ENCODE peak calls at places on chromosomes 13 and 19, in eight cellular contexts. X is Caki2; K is fibroblast of lung; Y is naive thymus-derived CD4-positive, alpha-beta T cell; V is EH; M is brain pericyte; B is activated T-cell treated with anti-CD3 and anti-CD28 coated beads for 1 hour; N is NCI-H1417. Z is an unnamed sample.
A peak's percentile ranks its signal among the peaks of the same experiment; 100 is the strongest.

GRCh38 chr13:34108396-34108795 is 290.4 kb downstream of the RFC3 start:
- DNase-seq in X (no peak), K (peak; percentile 58), Y (no peak), V (no peak), M (no peak), B (no peak), N (no peak), Z (no peak)

GRCh38 chr13:31947506-31947905 is 84.1 kb upstream of the FRY start:
- DNase-seq in X (peak; percentile 27), K (no peak), Y (no peak), V (peak; percentile 49), M (no peak), B (no peak), N (no peak), Z (no peak)

GRCh38 chr13:114005206-114005720 is 31.4 kb upstream of the C13orf46 start:
- DNase-seq in X (no peak), K (no peak), Y (no peak), V (no peak), M (no peak), B (no peak), N (no peak), Z (no peak)

GRCh38 chr19:49064768-49065611 is at the start of gene NTF4:
- DNase-seq in X (peak; percentile 44), K (peak; percentile 41), Y (no peak), V (peak; percentile 32), M (no peak), B (no peak), N (peak; percentile 9), Z (peak; percentile 6)

GRCh38 chr19:11530432-11530831 is 1.5 kb upstream of the ECSIT start:
- DNase-seq in X (peak; percentile 95), K (peak; percentile 82), Y (no peak), V (peak; percentile 44), M (peak; percentile 44), B (no peak), N (peak; percentile 87), Z (peak; percentile 97)

GRCh38 chr19:28543244-28543776 is 669.6 kb downstream of the UQCRFS1 start:
- DNase-seq in X (no peak), K (no peak), Y (no peak), V (no peak), M (no peak), B (no peak), N (no peak), Z (no peak)

GRCh38 chr13:30026093-30026492 is 175.7 kb upstream of the UBL3 start:
- DNase-seq in X (no peak), K (peak; percentile 91), Y (no peak), V (peak; percentile 94), M (no peak), B (no peak), N (no peak), Z (no peak)

GRCh38 chr19:53988981-53989380 is 2.5 kb upstream of the CACNG6 start:
- DNase-seq in X (no peak), K (no peak), Y (no peak), V (no peak), M (no peak), B (no peak), N (no peak), Z (no peak)

GRCh38 chr13:54591540-54591939 is 1562.9 kb downstream of the OLFM4 start:
- DNase-seq in X (no peak), K (no peak), Y (no peak), V (no peak), M (no peak), B (no peak), N (no peak), Z (no peak)

GRCh38 chr13:63435668-63436275 is 2020.1 kb upstream of the PCDH20 start:
- DNase-seq in X (peak; percentile 88), K (peak; percentile 100), Y (no peak), V (peak; percentile 100), M (peak; percentile 51), B (no peak), N (no peak), Z (peak; percentile 83)

GRCh38 chr19:18832331-18833140 is 777 bp downstream of the UPF1 start:
- DNase-seq in X (peak; percentile 37), K (no peak), Y (no peak), V (peak; percentile 42), M (no peak), B (no peak), N (peak; percentile 30), Z (no peak)

GRCh38 chr19:53649746-53650593 is 18.2 kb downstream of the DPRX start:
- DNase-seq in X (no peak), K (no peak), Y (no peak), V (no peak), M (no peak), B (no peak), N (no peak), Z (no peak)

GRCh38 chr13:100443998-100444328 is 144.6 kb downstream of the GGACT start:
- DNase-seq in X (no peak), K (peak; percentile 38), Y (no peak), V (peak; percentile 64), M (no peak), B (no peak), N (no peak), Z (no peak)

GRCh38 chr19:40326201-40326600 is 22.0 kb downstream of the C19orf47 start:
- DNase-seq in X (no peak), K (no peak), Y (no peak), V (no peak), M (no peak), B (no peak), N (no peak), Z (no peak)

GRCh38 chr13:18954254-18954653 is 227.4 kb downstream of the TUBA3C start:
- DNase-seq in X (no peak), K (no peak), Y (no peak), V (no peak), M (no peak), B (no peak), N (no peak), Z (no peak)

GRCh38 chr19:18495204-18495911 is 26.5 kb downstream of the ELL start:
- DNase-seq in X (no peak), K (no peak), Y (no peak), V (no peak), M (no peak), B (no peak), N (no peak), Z (no peak)

GRCh38 chr13:44159633-44160279 is 213.9 kb upstream of the SERP2 start:
- DNase-seq in X (no peak), K (peak; percentile 51), Y (no peak), V (no peak), M (no peak), B (no peak), N (no peak), Z (no peak)

GRCh38 chr13:50132937-50133276 is 117.7 kb downstream of the KCNRG start:
- DNase-seq in X (no peak), K (no peak), Y (no peak), V (no peak), M (no peak), B (no peak), N (no peak), Z (no peak)

GRCh38 chr13:98915563-98916348 is 62.1 kb downstream of the DOCK9 start:
- DNase-seq in X (no peak), K (peak; percentile 34), Y (no peak), V (peak; percentile 7), M (no peak), B (no peak), N (no peak), Z (no peak)

GRCh38 chr13:40402931-40403412 is 263.5 kb downstream of the FOXO1 start:
- DNase-seq in X (peak; percentile 8), K (peak; percentile 90), Y (no peak), V (peak; percentile 79), M (no peak), B (no peak), N (no peak), Z (peak; percentile 46)

GRCh38 chr19:33905473-33905936 is 108.8 kb downstream of the KCTD15 start:
- DNase-seq in X (no peak), K (peak; percentile 1), Y (no peak), V (no peak), M (no peak), B (no peak), N (no peak), Z (no peak)

GRCh38 chr19:6536138-6536671 is 5.4 kb downstream of the TNFSF9 start:
- DNase-seq in X (peak; percentile 77), K (peak; percentile 36), Y (peak; percentile 67), V (peak; percentile 20), M (no peak), B (peak; percentile 54), N (no peak), Z (peak; percentile 70)

GRCh38 chr19:40229484-40229883 is 3.0 kb upstream of the CCNP start:
- DNase-seq in X (peak; percentile 55), K (peak; percentile 67), Y (no peak), V (peak; percentile 63), M (no peak), B (no peak), N (no peak), Z (no peak)

Z was measured in SK-MEL-5.